ENCODE peak calls at places on chromosome 6, in ten cellular contexts. Z is left lung; M is upper lobe of right lung; B is fibroblast of lung; S is pancreas; I is ovary; R is naive thymus-derived CD4-positive, alpha-beta T cell; T is dorsolateral prefrontal cortex; U is GM23338; W is GM23248. V is an unnamed sample.

GRCh38 chr6:139028658-139029469 is at the start of gene ABRACL:
- DNase-seq in M (peak; percentile 85), Z (peak; percentile 93), R (peak; percentile 83), U (peak; percentile 48), B (peak; percentile 56), W (peak; percentile 77), T (peak; percentile 57), I (peak; percentile 26), S (peak; percentile 82), V (peak; percentile 38)

GRCh38 chr6:136362421-136363090 is 72.9 kb upstream of the BCLAF1 start:
- DNase-seq in M (no peak), T (no peak), S (no peak), W (no peak), U (no peak), Z (no peak), B (no peak), I (no peak), R (no peak), V (no peak)

GRCh38 chr6:82989891-82990290 is 75.8 kb downstream of the UBE3D start:
- DNase-seq in S (no peak), Z (no peak), I (no peak), U (no peak), T (no peak), R (no peak), W (peak; percentile 22), M (no peak), B (no peak), V (no peak)

GRCh38 chr6:39725632-39725997 is 407 bp upstream of the KIF6 start:
- DNase-seq in M (no peak), S (no peak), I (no peak), R (no peak), W (no peak), U (no peak), B (no peak), Z (no peak), T (no peak), V (no peak)

GRCh38 chr6:21228411-21228810 is 365.1 kb upstream of the SOX4 start:
- DNase-seq in W (peak; percentile 76), S (no peak), B (no peak), U (no peak), T (no peak), M (no peak), R (no peak), I (no peak), Z (no peak), V (no peak)

GRCh38 chr6:2209226-2209809 is 36.1 kb downstream of the GMDS start:
- DNase-seq in Z (no peak), W (peak; percentile 41), R (no peak), B (peak; percentile 37), M (no peak), S (peak; percentile 81), U (peak; percentile 86), I (no peak), T (no peak), V (no peak)

GRCh38 chr6:39791850-39792500 is at the start of gene DAAM2:
- DNase-seq in U (peak; percentile 66), W (peak; percentile 79), I (peak; percentile 72), R (no peak), S (peak; percentile 78), M (peak; percentile 86), B (peak; percentile 49), Z (peak; percentile 91), T (peak; percentile 70), V (no peak)

GRCh38 chr6:140156131-140156530 is 781.7 kb upstream of the CITED2 start:
- DNase-seq in S (no peak), W (no peak), U (no peak), I (no peak), R (no peak), Z (no peak), B (no peak), T (no peak), M (no peak), V (no peak)

GRCh38 chr6:89597988-89598387 is 40.6 kb downstream of the LYRM2 start:
- DNase-seq in Z (no peak), R (no peak), S (no peak), I (no peak), U (peak; percentile 54), B (peak; percentile 6), T (no peak), W (peak; percentile 37), M (no peak), V (no peak)

GRCh38 chr6:35769211-35769610 is 7.2 kb upstream of the CLPSL2 start:
- DNase-seq in B (no peak), S (no peak), U (no peak), I (no peak), Z (no peak), W (no peak), R (no peak), M (no peak), T (no peak), V (no peak)

GRCh38 chr6:2911171-2911570 is 8.1 kb upstream of the SERPINB9 start:
- DNase-seq in W (no peak), U (no peak), M (no peak), T (no peak), S (no peak), R (no peak), I (no peak), B (no peak), Z (no peak), V (no peak)

GRCh38 chr6:123027392-123027791 is 31.4 kb downstream of the CLVS2 start:
- DNase-seq in U (no peak), W (no peak), T (no peak), Z (no peak), R (no peak), I (no peak), S (no peak), B (no peak), M (no peak), V (no peak)

GRCh38 chr6:124963416-124964083 is 1.3 kb downstream of the RNF217 start:
- DNase-seq in U (peak; percentile 52), Z (no peak), W (peak; percentile 68), S (no peak), I (no peak), R (no peak), B (peak; percentile 73), T (no peak), M (no peak), V (no peak)

GRCh38 chr6:151186931-151187330 is 52.8 kb upstream of the AKAP12 start:
- DNase-seq in M (no peak), Z (no peak), B (no peak), W (no peak), R (no peak), I (no peak), U (no peak), S (no peak), T (no peak), V (no peak)

GRCh38 chr6:82881519-82881918 is 184.1 kb downstream of the UBE3D start:
- DNase-seq in B (no peak), R (no peak), T (no peak), U (no peak), M (no peak), W (no peak), Z (no peak), I (no peak), S (no peak), V (no peak)

GRCh38 chr6:163198396-163198795 is 216.1 kb upstream of the QKI start:
- DNase-seq in R (no peak), T (no peak), W (no peak), Z (no peak), M (no peak), I (no peak), U (no peak), S (no peak), B (no peak), V (no peak)
- H3K27ac ChIP-seq in R (no peak overlapping the region), T (peak overlapping the region; percentile 6), W (no peak overlapping the region), Z (no peak overlapping the region), M (no peak overlapping the region), I (no peak overlapping the region), U (no peak overlapping the region), S (no peak overlapping the region), B (no peak overlapping the region), V (peak overlapping the region; percentile 77)

GRCh38 chr6:159959976-159960384 is 8.9 kb upstream of the IGF2R start:
- DNase-seq in W (no peak), M (no peak), Z (no peak), R (no peak), S (no peak), I (peak; percentile 48), U (no peak), T (no peak), B (peak; percentile 65), V (no peak)

GRCh38 chr6:159961523-159961922 is 7.4 kb upstream of the IGF2R start:
- DNase-seq in U (no peak), Z (no peak), W (peak; percentile 58), B (no peak), S (no peak), I (no peak), M (no peak), R (no peak), T (no peak), V (no peak)

GRCh38 chr6:159955945-159956361 is 12.9 kb upstream of the IGF2R start:
- DNase-seq in B (no peak), S (no peak), R (no peak), M (no peak), W (no peak), T (no peak), Z (no peak), U (no peak), I (no peak), V (no peak)

GRCh38 chr6:159959165-159959975 is 9.5 kb upstream of the IGF2R start:
- DNase-seq in T (no peak), B (no peak), R (no peak), U (no peak), I (no peak), M (no peak), Z (no peak), W (no peak), S (no peak), V (no peak)

DNA sequence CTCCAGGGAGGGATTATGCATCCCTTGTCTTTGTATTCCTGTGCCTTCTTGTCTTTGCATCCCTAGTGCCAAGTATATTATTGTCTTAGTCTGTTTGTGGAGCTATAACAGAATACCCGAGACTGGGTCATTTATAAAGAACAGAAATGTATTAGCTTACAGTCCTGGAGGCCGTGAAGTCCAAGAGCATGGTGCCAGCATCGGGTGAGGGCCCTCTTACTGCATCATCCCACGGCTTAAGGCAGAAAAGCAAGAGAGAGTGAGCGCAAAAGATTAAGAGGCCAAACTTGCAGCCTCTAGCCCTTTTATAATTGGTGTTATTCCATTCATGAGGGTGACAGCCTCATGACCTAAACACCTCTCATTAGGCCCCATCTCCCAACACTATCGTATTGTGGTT is 8.4 kb upstream of the IGF2R start:
- DNase-seq in R (no peak), Z (no peak), M (no peak), U (no peak), S (no peak), W (no peak), B (no peak), T (no peak), I (no peak), V (no peak)
- H3K27ac ChIP-seq in R (no peak overlapping the region), Z (peak overlapping the region; percentile 80), M (no peak overlapping the region), U (no peak overlapping the region), S (no peak overlapping the region), W (no peak overlapping the region), B (no peak overlapping the region), T (no peak overlapping the region), I (no peak overlapping the region), V (no peak overlapping the region)

GRCh38 chr6:51711876-51712275 is 375.5 kb downstream of the PKHD1 start:
- DNase-seq in S (no peak), T (no peak), I (no peak), W (no peak), R (no peak), Z (no peak), U (no peak), B (no peak), M (no peak), V (no peak)
- H3K27ac ChIP-seq in S (no peak overlapping the region), T (no peak overlapping the region), I (no peak overlapping the region), W (no peak overlapping the region), R (no peak overlapping the region), Z (no peak overlapping the region), U (no peak overlapping the region), B (no peak overlapping the region), M (no peak overlapping the region), V (no peak overlapping the region)

GRCh38 chr6:149201068-149201655 is 116.3 kb upstream of the TAB2 start:
- DNase-seq in W (no peak), B (no peak), S (no peak), U (no peak), M (no peak), R (no peak), Z (no peak), I (no peak), T (no peak), V (peak; percentile 43)
- H3K27ac ChIP-seq in W (no peak overlapping the region), B (no peak overlapping the region), S (no peak overlapping the region), U (no peak overlapping the region), M (no peak overlapping the region), R (no peak overlapping the region), Z (no peak overlapping the region), I (no peak overlapping the region), T (no peak overlapping the region), V (no peak overlapping the region)